ENCODE peak calls at places on chromosomes 12 and 14, in eight cellular contexts. V, T, X, P, Q, C, H and U are unnamed samples.

GRCh38 chr14:75917322-75918251 is 64.2 kb downstream of the TGFB3 start:
- DNase-seq in V (no peak), T (no peak), X (no peak), P (no peak), Q (no peak), C (no peak), H (no peak), U (no peak)

GRCh38 chr14:74549588-74549987 is 56.0 kb downstream of the ISCA2 start:
- DNase-seq in V (no peak), T (no peak), X (no peak), P (peak), Q (no peak), C (no peak), H (no peak), U (no peak)

GRCh38 chr12:91763654-91764439 is 381.8 kb downstream of the BTG1 start:
- DNase-seq in V (no peak), T (no peak), X (no peak), P (no peak), Q (no peak), C (no peak), H (no peak), U (no peak)

GRCh38 chr12:45833401-45833800 is 103.9 kb downstream of the ARID2 start:
- DNase-seq in V (no peak), T (no peak), X (no peak), P (no peak), Q (no peak), C (no peak), H (no peak), U (no peak)

GRCh38 chr14:28321475-28322244 is 444.9 kb upstream of the FOXG1 start:
- DNase-seq in V (no peak), T (no peak), X (no peak), P (no peak), Q (no peak), C (no peak), H (no peak), U (no peak)

GRCh38 chr12:112741106-112741505 is 50.4 kb upstream of the RPH3A start:
- DNase-seq in V (no peak), T (no peak), X (no peak), P (no peak), Q (no peak), C (no peak), H (no peak), U (no peak)

GRCh38 chr12:31231611-31232360 is 94.2 kb downstream of the SINHCAF start:
- DNase-seq in V (no peak), T (no peak), X (no peak), P (no peak), Q (no peak), C (no peak), H (no peak), U (no peak)

GRCh38 chr14:36009643-36010042 is 166.9 kb downstream of the PTCSC3 start:
- DNase-seq in V (no peak), T (no peak), X (no peak), P (no peak), Q (no peak), C (no peak), H (no peak), U (no peak)

GRCh38 chr12:125330645-125331341 is 265.6 kb downstream of the AACS start:
- DNase-seq in V (peak), T (peak), X (peak), P (peak), Q (no peak), C (peak), H (peak), U (peak)

GRCh38 chr12:93978553-93978952 is 169.8 kb upstream of the PLXNC1 start:
- DNase-seq in V (no peak), T (no peak), X (peak), P (peak), Q (no peak), C (no peak), H (no peak), U (no peak)

GRCh38 chr14:103748539-103748867 is 32.9 kb downstream of the ZFYVE21 start:
- DNase-seq in V (no peak), T (peak), X (no peak), P (no peak), Q (peak), C (peak), H (peak), U (no peak)

GRCh38 chr12:120231316-120232011 is 30.6 kb upstream of the RPLP0 start:
- DNase-seq in V (peak), T (peak), X (peak), P (peak), Q (peak), C (peak), H (no peak), U (no peak)